ENCODE peak calls at places on chromosome 10, in six cellular contexts. Q is NCI-H524; M is T-helper 17 cell; Y is activated CD8-positive, alpha-beta T cell treated with anti-CD3 and anti-CD28 coated beads for 36 hours; H is pancreas; Z is CD8-positive, alpha-beta memory T cell. P is an unnamed sample.

GRCh38 chr10:71265201-71265575 is 52.8 kb downstream of the UNC5B start:
- DNase-seq in H (no peak), Q (no peak), Y (no peak), M (no peak), Z (no peak), P (no peak)

GRCh38 chr10:31602541-31603244 is 283.7 kb downstream of the ZEB1 start:
- DNase-seq in Y (peak), Z (no peak), M (no peak), Q (peak), H (peak), P (no peak)

GRCh38 chr10:32190890-32191491 is 134.8 kb upstream of the KIF5B start:
- DNase-seq in H (no peak), Z (peak), Y (no peak), M (no peak), Q (peak), P (peak)

GRCh38 chr10:69730251-69731156 is 71.2 kb upstream of the COL13A1 start:
- DNase-seq in M (no peak), Y (no peak), Q (no peak), Z (no peak), H (no peak), P (no peak)

GRCh38 chr10:48456361-48456804 is 148.5 kb downstream of the ARHGAP22 start:
- DNase-seq in M (no peak), Q (no peak), Y (no peak), H (peak), Z (no peak), P (peak)

GRCh38 chr10:72685264-72685921 is 6.5 kb upstream of the MCU start:
- DNase-seq in M (no peak), Q (no peak), H (no peak), Y (no peak), Z (no peak), P (no peak)

GRCh38 chr10:12346707-12347106 is 2.6 kb upstream of the CAMK1D start:
- DNase-seq in Q (no peak), Y (no peak), M (no peak), Z (no peak), H (peak), P (no peak)

GRCh38 chr10:79399242-79399831 is 46.1 kb downstream of the ZCCHC24 start:
- DNase-seq in H (peak), Y (no peak), Q (no peak), M (no peak), Z (no peak), P (no peak)

GRCh38 chr10:127738512-127739424 is 1.8 kb downstream of the FOXI2 start:
- DNase-seq in H (peak), Z (no peak), Q (peak), Y (no peak), M (no peak), P (no peak)

GRCh38 chr10:108166401-108166800 is 1001.9 kb upstream of the SORCS1 start:
- DNase-seq in H (no peak), Y (no peak), Q (no peak), M (no peak), Z (no peak), P (no peak)

GRCh38 chr10:3828404-3829192 is 43.6 kb upstream of the KLF6 start:
- DNase-seq in H (no peak), Z (peak), M (no peak), Q (no peak), Y (peak), P (peak)

GRCh38 chr10:110724116-110724701 is 80.1 kb downstream of the RBM20 start:
- DNase-seq in Q (no peak), Z (no peak), H (no peak), M (no peak), Y (peak), P (no peak)

GRCh38 chr10:200405-200804 is 65.2 kb downstream of the ZMYND11 start:
- DNase-seq in H (no peak), M (no peak), Q (no peak), Y (no peak), Z (no peak), P (no peak)

GRCh38 chr10:34200355-34200901 is 614.7 kb downstream of the PARD3 start:
- DNase-seq in M (no peak), Y (no peak), Z (no peak), H (no peak), Q (peak), P (no peak)

GRCh38 chr10:96279219-96279641 is 7.9 kb upstream of the BLNK start:
- DNase-seq in Q (no peak), M (no peak), H (no peak), Z (no peak), Y (no peak), P (peak)

GRCh38 chr10:14200645-14201534 is 129.8 kb downstream of the FRMD4A start:
- DNase-seq in Y (peak), Q (no peak), Z (no peak), H (peak), M (no peak), P (no peak)

GRCh38 chr10:27944005-27944404 is 54.9 kb downstream of the ODAD2 start:
- DNase-seq in Q (no peak), M (no peak), Y (no peak), Z (no peak), H (no peak), P (no peak)

GRCh38 chr10:44422631-44423030 is 37.7 kb upstream of the CXCL12 start:
- DNase-seq in M (no peak), H (no peak), Z (no peak), Q (no peak), Y (no peak), P (no peak)

GRCh38 chr10:124003481-124004371 is 89.7 kb downstream of the CHST15 start:
- DNase-seq in Y (no peak), H (no peak), M (no peak), Z (no peak), Q (no peak), P (no peak)

GRCh38 chr10:14009315-14010082 is 321.2 kb downstream of the FRMD4A start:
- DNase-seq in Q (peak), M (peak), H (no peak), Y (peak), Z (peak), P (no peak)

GRCh38 chr10:112711366-112711765 is 238.7 kb upstream of the TCF7L2 start:
- DNase-seq in H (no peak), Y (no peak), M (no peak), Z (no peak), Q (no peak), P (no peak)

GRCh38 chr10:36721851-36722250 is 403.5 kb upstream of the ANKRD30A start:
- DNase-seq in H (no peak), M (no peak), Y (no peak), Q (no peak), Z (no peak), P (no peak)

GRCh38 chr10:98289802-98290209 is 21.8 kb upstream of the LOXL4 start:
- DNase-seq in Y (no peak), H (no peak), M (no peak), Z (no peak), Q (no peak), P (no peak)

GRCh38 chr10:78520737-78521430 is 487.2 kb downstream of the RPS24 start:
- DNase-seq in Q (no peak), Y (peak), H (no peak), Z (peak), M (no peak), P (peak)

GRCh38 chr10:5419466-5420094 is 7.2 kb downstream of the NET1 start:
- DNase-seq in H (no peak), Z (no peak), Y (no peak), M (no peak), Q (no peak), P (peak)

P was measured in OCI-M1.